ENCODE peak calls at places on chromosomes 5 and 9, in ten cellular contexts. P, R, Y, V, Q, U, M, Z, W and L are unnamed samples.

GRCh38 chr9:103361906-103362305 is 366.8 kb downstream of the CYLC2 start:
- DNase-seq in P (peak), R (no peak), Y (no peak), V (no peak), Q (no peak), U (no peak), M (no peak), Z (no peak), W (no peak), L (no peak)

GRCh38 chr9:109499631-109500120 is 1.6 kb upstream of the PTPN3 start:
- DNase-seq in P (no peak), R (no peak), Y (no peak), V (no peak), Q (no peak), U (no peak), M (no peak), Z (no peak), W (peak), L (no peak)

GRCh38 chr5:134458676-134459403 is 47.2 kb upstream of the CDKN2AIPNL start:
- DNase-seq in P (no peak), R (no peak), Y (no peak), V (no peak), Q (no peak), U (no peak), M (no peak), Z (no peak), W (peak), L (no peak)

GRCh38 chr5:170154297-170154696 is 48.6 kb downstream of the FOXI1 start:
- DNase-seq in P (no peak), R (no peak), Y (no peak), V (no peak), Q (no peak), U (no peak), M (no peak), Z (no peak), W (no peak), L (no peak)

GRCh38 chr5:73911761-73912393 is 285.9 kb downstream of the ARHGEF28 start:
- DNase-seq in P (no peak), R (no peak), Y (no peak), V (no peak), Q (no peak), U (no peak), M (no peak), Z (no peak), W (no peak), L (no peak)

GRCh38 chr5:178839319-178839704 is 20.4 kb upstream of the ZNF354B start:
- DNase-seq in P (peak), R (no peak), Y (no peak), V (peak), Q (no peak), U (peak), M (peak), Z (peak), W (peak), L (no peak)

GRCh38 chr5:31225118-31225517 is 31.6 kb downstream of the CDH6 start:
- DNase-seq in P (peak), R (no peak), Y (no peak), V (no peak), Q (no peak), U (no peak), M (no peak), Z (no peak), W (no peak), L (no peak)

GRCh38 chr5:80810425-80810824 is 149.7 kb upstream of the RASGRF2 start:
- DNase-seq in P (no peak), R (no peak), Y (no peak), V (no peak), Q (no peak), U (no peak), M (no peak), Z (no peak), W (no peak), L (no peak)

GRCh38 chr9:19466268-19466639 is 57.4 kb downstream of the ACER2 start:
- DNase-seq in P (no peak), R (no peak), Y (no peak), V (no peak), Q (no peak), U (no peak), M (no peak), Z (no peak), W (no peak), L (no peak)

GRCh38 chr5:125537661-125538060 is 791.2 kb upstream of the ZNF608 start:
- DNase-seq in P (no peak), R (no peak), Y (no peak), V (no peak), Q (no peak), U (no peak), M (no peak), Z (no peak), W (no peak), L (no peak)

GRCh38 chr5:14444988-14445387 is 136.6 kb upstream of the OTULINL start:
- DNase-seq in P (peak), R (no peak), Y (no peak), V (no peak), Q (no peak), U (no peak), M (no peak), Z (no peak), W (no peak), L (no peak)

GRCh38 chr5:30368064-30368463 is 825.4 kb upstream of the CDH6 start:
- DNase-seq in P (no peak), R (no peak), Y (no peak), V (no peak), Q (no peak), U (no peak), M (no peak), Z (no peak), W (no peak), L (no peak)

GRCh38 chr5:115624994-115625393 is 842 bp downstream of the TMED7 start:
- DNase-seq in P (no peak), R (no peak), Y (no peak), V (no peak), Q (no peak), U (no peak), M (no peak), Z (no peak), W (no peak), L (no peak)

GRCh38 chr9:84271004-84271886 is 69.3 kb downstream of the SLC28A3 start:
- DNase-seq in P (peak), R (no peak), Y (no peak), V (no peak), Q (no peak), U (peak), M (no peak), Z (no peak), W (peak), L (peak)

GRCh38 chr5:10581424-10581748 is 17.5 kb downstream of the ANKRD33B start:
- DNase-seq in P (peak), R (no peak), Y (no peak), V (no peak), Q (no peak), U (no peak), M (no peak), Z (no peak), W (no peak), L (no peak)

GRCh38 chr5:136330353-136330913 is 34.9 kb downstream of the TRPC7 start:
- DNase-seq in P (no peak), R (no peak), Y (no peak), V (no peak), Q (no peak), U (no peak), M (no peak), Z (no peak), W (no peak), L (no peak)

GRCh38 chr5:179343902-179344300 is 1.4 kb downstream of the ADAMTS2 start:
- DNase-seq in P (no peak), R (no peak), Y (no peak), V (peak), Q (no peak), U (peak), M (no peak), Z (no peak), W (no peak), L (no peak)

GRCh38 chr5:180804129-180804601 is 1.6 kb upstream of the MGAT1 start:
- DNase-seq in P (no peak), R (no peak), Y (no peak), V (no peak), Q (no peak), U (no peak), M (no peak), Z (no peak), W (no peak), L (no peak)

GRCh38 chr9:93028448-93029006 is 30.0 kb upstream of the SUSD3 start:
- DNase-seq in P (peak), R (peak), Y (peak), V (no peak), Q (no peak), U (no peak), M (peak), Z (no peak), W (no peak), L (peak)

GRCh38 chr5:113489299-113489698 is 1.0 kb upstream of the MCC start:
- DNase-seq in P (peak), R (no peak), Y (no peak), V (no peak), Q (peak), U (no peak), M (no peak), Z (peak), W (no peak), L (no peak)

GRCh38 chr5:159510282-159510681 is 180.0 kb upstream of the IL12B start:
- DNase-seq in P (peak), R (no peak), Y (no peak), V (peak), Q (no peak), U (peak), M (no peak), Z (no peak), W (peak), L (no peak)

GRCh38 chr9:114689813-114690212 is 7.8 kb upstream of the TEX48 start:
- DNase-seq in P (no peak), R (no peak), Y (no peak), V (no peak), Q (no peak), U (no peak), M (no peak), Z (no peak), W (no peak), L (no peak)

GRCh38 chr9:6356441-6356840 is 28.3 kb downstream of the TPD52L3 start:
- DNase-seq in P (peak), R (no peak), Y (no peak), V (no peak), Q (no peak), U (no peak), M (no peak), Z (no peak), W (no peak), L (no peak)

GRCh38 chr9:115254781-115255180 is 136.8 kb upstream of the TNC start:
- DNase-seq in P (no peak), R (no peak), Y (no peak), V (no peak), Q (no peak), U (no peak), M (no peak), Z (no peak), W (no peak), L (no peak)

GRCh38 chr5:179119415-179120170 is 59.4 kb downstream of the ZNF354C start:
- DNase-seq in P (no peak), R (no peak), Y (no peak), V (no peak), Q (no peak), U (no peak), M (no peak), Z (no peak), W (no peak), L (no peak)

GRCh38 chr9:93815677-93816076 is 139.5 kb downstream of the BARX1 start:
- DNase-seq in P (no peak), R (no peak), Y (no peak), V (no peak), Q (no peak), U (no peak), M (no peak), Z (no peak), W (no peak), L (no peak)

GRCh38 chr5:157591766-157592165 is 16.2 kb upstream of the ADAM19 start:
- DNase-seq in P (no peak), R (no peak), Y (no peak), V (no peak), Q (no peak), U (no peak), M (no peak), Z (no peak), W (no peak), L (no peak)

GRCh38 chr5:60260658-60261057 is 367.1 kb upstream of the PDE4D start:
- DNase-seq in P (no peak), R (no peak), Y (no peak), V (no peak), Q (no peak), U (no peak), M (no peak), Z (no peak), W (no peak), L (no peak)

GRCh38 chr5:141821430-141821925 is 56.7 kb downstream of the PCDH1 start:
- DNase-seq in P (peak), R (no peak), Y (no peak), V (no peak), Q (no peak), U (no peak), M (no peak), Z (no peak), W (no peak), L (no peak)

GRCh38 chr9:129584136-129584535 is 36.8 kb downstream of the C9orf50 start:
- DNase-seq in P (peak), R (peak), Y (no peak), V (no peak), Q (no peak), U (peak), M (peak), Z (peak), W (peak), L (no peak)

GRCh38 chr9:26888271-26888670 is 4.3 kb downstream of the CAAP1 start:
- DNase-seq in P (no peak), R (no peak), Y (no peak), V (no peak), Q (no peak), U (no peak), M (no peak), Z (no peak), W (no peak), L (no peak)